ENCODE peak calls at places on chromosomes 6 and 20, in eight cellular contexts. Q is omental fat pad, J is bronchial epithelial cell, M is AG10803, G is WTC11, S is prostate gland, K is AG04450, X is H9. N is an unnamed sample.

GRCh38 chr20:45974896-45975565 is 3.0 kb upstream of the ZNF335 start:
- DNase-seq in Q (no peak), X (no peak), G (no peak), S (no peak), K (no peak), J (no peak), M (no peak), N (no peak)

GRCh38 chr6:137645850-137646249 is 151.7 kb upstream of the OLIG3 start:
- DNase-seq in Q (no peak), X (no peak), K (no peak), M (no peak), S (no peak), G (no peak), J (no peak), N (no peak)

GRCh38 chr6:126307859-126308258 is 32.1 kb upstream of the CENPW start:
- DNase-seq in K (peak), X (no peak), Q (peak), J (peak), G (no peak), S (no peak), M (peak), N (no peak)

GRCh38 chr6:95087394-95088097 is 489.8 kb upstream of the MANEA start:
- DNase-seq in J (peak), X (no peak), S (no peak), K (peak), Q (no peak), G (no peak), M (peak), N (no peak)

GRCh38 chr20:6999381-6999780 is 231.9 kb downstream of the BMP2 start:
- DNase-seq in Q (no peak), J (no peak), S (no peak), M (no peak), K (no peak), G (no peak), X (no peak), N (no peak)

GRCh38 chr6:33828764-33829731 is 25.2 kb upstream of the MLN start:
- DNase-seq in K (no peak), J (no peak), S (no peak), Q (no peak), M (no peak), X (no peak), G (no peak), N (peak)

GRCh38 chr6:13355043-13355945 is 27.0 kb upstream of the TBC1D7 start:
- DNase-seq in J (peak), M (peak), K (peak), Q (no peak), X (no peak), S (peak), G (no peak), N (no peak)

GRCh38 chr6:24720131-24720603 is 1.2 kb upstream of the C6orf62 start:
- DNase-seq in G (peak), J (no peak), Q (no peak), K (no peak), S (peak), X (peak), M (peak), N (peak)

GRCh38 chr6:1636971-1637871 is 27.5 kb downstream of the FOXC1 start:
- DNase-seq in X (no peak), M (no peak), S (no peak), Q (no peak), G (no peak), J (peak), K (no peak), N (no peak)

GRCh38 chr6:33419580-33420492 is at the start of gene SYNGAP1:
- DNase-seq in X (peak), M (peak), J (no peak), Q (no peak), S (no peak), G (peak), K (peak), N (peak)

DNA sequence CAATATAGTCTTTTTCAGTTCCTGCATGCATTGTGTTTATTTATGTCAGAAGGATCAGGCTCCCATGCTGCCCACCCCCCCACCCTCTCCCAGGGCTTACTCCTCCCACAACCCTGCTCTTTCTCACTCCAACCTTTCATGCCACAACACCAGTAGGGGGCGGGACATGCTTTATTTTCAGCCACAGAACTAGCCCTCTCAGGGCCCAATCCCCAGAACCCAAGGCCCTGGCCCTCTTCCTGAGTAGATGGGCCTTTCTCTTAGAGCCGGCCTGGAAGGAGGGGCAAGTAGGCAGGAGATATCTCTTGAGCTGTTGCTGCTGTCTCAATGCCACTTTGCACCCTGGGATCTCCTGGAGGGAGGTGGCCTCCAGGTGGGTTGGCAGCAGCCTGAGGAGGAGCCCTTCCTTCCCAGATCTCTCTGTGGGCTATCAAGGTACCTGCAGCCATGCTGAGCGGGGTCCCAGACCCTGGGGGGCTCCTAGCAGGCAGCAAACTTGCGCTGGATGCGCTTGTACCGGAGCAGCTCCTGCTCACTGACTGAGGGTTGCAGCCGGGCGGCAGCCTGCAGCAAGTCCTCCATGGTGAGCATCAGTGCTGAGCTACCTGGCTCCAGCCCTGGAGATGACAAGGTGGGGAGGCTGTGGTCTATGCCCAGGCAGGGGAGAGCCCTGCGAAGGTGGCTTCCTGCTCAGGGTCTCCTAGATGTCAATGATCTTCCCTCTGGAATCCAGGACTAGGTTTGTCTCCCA is 3.5 kb downstream of the GNMT start:
- DNase-seq in K (peak), J (peak), S (no peak), X (peak), M (peak), G (peak), Q (no peak), N (peak)
- TF ChIP-seq CTCF in K (peak), J (peak), S (no peak), X (peak), M (peak), G (no peak), Q (no peak), N (peak)

GRCh38 chr6:142548571-142548970 is 246.8 kb downstream of the ADGRG6 start:
- DNase-seq in G (no peak), S (no peak), J (no peak), M (no peak), Q (no peak), X (no peak), K (no peak), N (no peak)

GRCh38 chr6:142550310-142550709 is 248.5 kb downstream of the ADGRG6 start:
- DNase-seq in S (no peak), G (no peak), M (no peak), Q (no peak), K (no peak), X (no peak), J (no peak), N (no peak)

GRCh38 chr6:142551145-142551811 is 249.5 kb downstream of the ADGRG6 start:
- DNase-seq in J (peak), G (peak), S (peak), Q (no peak), X (peak), M (peak), K (no peak), N (no peak)
- TF ChIP-seq CTCF in J (no peak), G (no peak), S (peak), Q (no peak), X (no peak), M (peak), K (no peak), N (no peak)

DNA sequence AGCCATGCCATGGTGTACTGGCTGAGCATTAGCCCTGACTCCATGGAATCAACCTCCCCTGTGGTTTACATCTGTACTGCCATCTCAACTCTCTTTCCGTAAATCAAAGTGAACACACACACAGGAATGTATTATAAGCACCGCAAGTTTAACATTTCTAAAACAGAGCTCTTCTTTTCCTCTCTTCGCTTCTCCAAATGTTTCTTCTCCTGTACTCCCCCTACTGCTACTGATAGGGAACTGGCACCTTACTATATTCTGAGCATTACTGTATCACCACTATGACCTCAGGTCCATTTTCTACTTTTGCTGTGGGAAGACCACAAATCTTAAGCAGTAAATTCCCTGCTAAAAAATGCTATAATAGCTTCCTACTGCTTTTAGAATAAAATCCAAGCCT is 101.2 kb downstream of the NUS1 start:
- DNase-seq in M (peak), J (peak), K (no peak), X (no peak), G (no peak), Q (no peak), S (no peak), N (no peak)
- TF ChIP-seq CTCF in M (no peak), J (peak), K (peak), X (peak), G (no peak), Q (no peak), S (no peak), N (peak)

GRCh38 chr20:17568972-17569471 is 853 bp upstream of the DSTN start:
- DNase-seq in X (peak), S (peak), K (peak), G (peak), J (peak), M (peak), Q (peak), N (peak)
- TF ChIP-seq CTCF in X (no peak), S (no peak), K (no peak), G (no peak), J (no peak), M (no peak), Q (no peak), N (no peak)

GRCh38 chr6:291697-292505 is at the start of gene DUSP22:
- DNase-seq in K (peak), M (peak), J (peak), G (peak), X (peak), Q (peak), S (peak), N (peak)

GRCh38 chr6:294656-295565 is 2.6 kb downstream of the DUSP22 start:
- DNase-seq in S (no peak), G (no peak), K (no peak), Q (no peak), J (peak), X (no peak), M (no peak), N (no peak)

GRCh38 chr6:291148-291696 is 1.1 kb upstream of the DUSP22 start:
- DNase-seq in S (no peak), K (no peak), X (no peak), J (peak), M (no peak), Q (no peak), G (no peak), N (no peak)

GRCh38 chr6:293185-294174 is 1.2 kb downstream of the DUSP22 start:
- DNase-seq in K (no peak), S (no peak), M (peak), J (peak), Q (no peak), G (no peak), X (no peak), N (no peak)

DNA sequence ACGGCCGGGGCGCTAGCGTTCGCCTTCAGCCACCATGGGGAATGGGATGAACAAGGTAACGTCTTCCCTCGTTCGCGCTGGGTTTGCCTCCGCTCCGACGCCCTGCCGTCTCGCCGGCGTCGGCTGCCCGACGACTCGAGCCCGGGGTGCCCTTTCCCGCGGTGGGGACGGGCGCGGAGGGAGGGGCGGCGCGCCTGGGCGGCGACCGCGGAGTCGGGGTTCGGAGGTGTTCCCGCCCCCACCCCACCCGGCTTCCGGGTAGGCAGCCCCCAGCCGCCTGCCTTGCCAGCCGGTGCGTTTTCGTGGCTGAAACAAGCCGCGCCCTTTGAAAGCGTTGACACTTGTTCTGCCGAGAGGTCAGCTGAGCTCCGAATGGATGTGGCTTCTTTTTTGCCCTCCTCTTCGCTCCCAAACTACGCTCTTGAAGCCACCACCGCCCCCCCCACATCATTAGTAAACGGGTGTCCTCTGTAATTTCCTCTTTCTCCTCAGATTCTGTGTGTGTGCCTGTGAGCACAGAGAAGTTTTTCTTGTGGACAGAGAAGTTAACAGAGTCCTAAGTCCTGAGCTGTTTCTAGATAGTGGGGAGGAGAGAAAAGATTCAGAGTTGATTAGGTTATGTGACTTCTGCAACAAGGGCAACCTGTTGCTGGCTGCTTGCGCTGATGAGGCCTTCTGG is 358 bp downstream of the DUSP22 start:
- DNase-seq in Q (no peak), M (peak), G (peak), X (peak), K (no peak), J (peak), S (peak), N (peak)
- TF ChIP-seq CTCF in Q (no peak), M (no peak), G (no peak), X (peak), K (no peak), J (no peak), S (no peak), N (no peak)

N was measured in glutamatergic neuron.